ENCODE peak calls at places on chromosomes 3 and 15, in five cellular contexts. D is neural progenitor cell, R is heart right ventricle, K is body of pancreas, A is HCT116. H is an unnamed sample. For H3K4me1, the result is how much of the 10 kb centered on the place peaks cover.

GRCh38 chr3:7309707-7310106 is 448.8 kb downstream of the GRM7 start:
- DNase-seq in A (no peak), D (no peak), K (peak), R (peak), H (no peak)

GRCh38 chr15:97653896-97654295 is 306.6 kb upstream of the ARRDC4 start:
- DNase-seq in A (no peak), K (no peak), R (no peak), D (no peak), H (no peak)

GRCh38 chr3:117600112-117600511 is 890.5 kb downstream of the TUSC7 start:
- DNase-seq in D (no peak), A (no peak), K (peak), R (no peak), H (no peak)

GRCh38 chr3:185654758-185655145 is 68.7 kb downstream of the SENP2 start:
- DNase-seq in K (no peak), D (no peak), A (no peak), R (no peak), H (no peak)

GRCh38 chr3:195197764-195198423 is 73.1 kb downstream of the XXYLT1 start:
- DNase-seq in K (no peak), D (no peak), A (peak), R (no peak), H (no peak)

GRCh38 chr15:65368300-65368617 is 9.5 kb downstream of the IGDCC3 start:
- DNase-seq in K (no peak), R (peak), A (no peak), D (peak), H (no peak)

GRCh38 chr3:27360113-27361078 is 8.8 kb downstream of the NEK10 start:
- DNase-seq in K (no peak), A (no peak), R (no peak), D (no peak), H (no peak)

GRCh38 chr15:54082836-54083492 is 104.7 kb downstream of the UNC13C start:
- DNase-seq in D (peak), K (no peak), A (no peak), R (no peak), H (no peak)

GRCh38 chr3:134486577-134487041 is 752 bp downstream of the CEP63 start:
- DNase-seq in D (no peak), K (no peak), R (no peak), A (no peak), H (no peak)

GRCh38 chr3:95905182-95905581 is 909.2 kb upstream of the EPHA6 start:
- DNase-seq in D (no peak), K (no peak), R (no peak), A (no peak), H (no peak)

GRCh38 chr3:52444860-52445793 is at the start of gene SEMA3G:
- DNase-seq in A (peak), K (peak), D (peak), R (peak), H (peak)

GRCh38 chr3:107690522-107691138 is 167.9 kb downstream of the BBX start:
- DNase-seq in D (peak), R (no peak), A (peak), K (no peak), H (no peak)

GRCh38 chr3:33187368-33187634 is 31.3 kb downstream of the SUSD5 start:
- DNase-seq in D (no peak), A (no peak), K (no peak), R (no peak), H (no peak)

GRCh38 chr3:122435950-122436349 is 20.1 kb upstream of the WDR5B start:
- DNase-seq in D (no peak), K (no peak), R (no peak), A (no peak), H (no peak)

GRCh38 chr3:127161973-127162579 is 30.9 kb upstream of the PRR23E start:
- DNase-seq in K (no peak), R (no peak), A (no peak), D (no peak), H (no peak)

GRCh38 chr15:89136818-89137772 is 48.8 kb downstream of the ABHD2 start:
- DNase-seq in K (peak), A (no peak), D (no peak), R (peak), H (no peak)

GRCh38 chr3:5078151-5078550 is 43.9 kb upstream of the ARL8B start:
- DNase-seq in D (no peak), K (no peak), A (no peak), R (no peak), H (no peak)

GRCh38 chr3:175193815-175194518 is 334.8 kb downstream of the NAALADL2 start:
- DNase-seq in A (peak), D (no peak), R (no peak), K (no peak), H (no peak)

GRCh38 chr15:66634540-66634939 is 67.5 kb upstream of the SMAD6 start:
- DNase-seq in R (no peak), D (no peak), A (no peak), K (no peak), H (no peak)

GRCh38 chr3:54949491-54950044 is 21.7 kb upstream of the LRTM1 start:
- DNase-seq in K (no peak), R (no peak), A (no peak), D (no peak), H (no peak)

GRCh38 chr3:104868291-104868690 is 498.4 kb upstream of the ALCAM start:
- DNase-seq in K (no peak), D (no peak), R (no peak), A (no peak), H (no peak)

GRCh38 chr15:85837011-85837433 is 42.3 kb upstream of the KLHL25 start:
- DNase-seq in D (no peak), R (no peak), K (peak), A (no peak), H (peak)

GRCh38 chr15:60744826-60745225 is 265.9 kb upstream of the ICE2 start:
- DNase-seq in A (no peak), R (peak), D (no peak), K (no peak), H (no peak)

GRCh38 chr3:45665101-45665572 is 24.1 kb upstream of the SACM1L start:
- DNase-seq in A (peak), K (peak), D (peak), R (peak), H (peak)

GRCh38 chr15:33031324-33031736 is 163.2 kb downstream of the FMN1 start:
- DNase-seq in K (no peak), A (no peak), D (no peak), R (no peak), H (no peak)

GRCh38 chr15:65900488-65900887 is 31.2 kb downstream of the RAB11A start:
- DNase-seq in D (no peak), K (no peak), R (no peak), A (no peak), H (no peak)

GRCh38 chr3:3600665-3601340 is 198.4 kb upstream of the LRRN1 start:
- DNase-seq in A (no peak), R (no peak), D (no peak), K (no peak), H (no peak)

GRCh38 chr3:195825857-195826804 is 14.4 kb upstream of the MUC4 start:
- DNase-seq in K (no peak), D (no peak), A (no peak), R (no peak), H (no peak)

GRCh38 chr3:81465510-81465909 is 295.9 kb downstream of the GBE1 start:
- DNase-seq in R (no peak), K (no peak), A (no peak), D (no peak), H (no peak)

GRCh38 chr3:55687526-55687925 is 200.4 kb upstream of the WNT5A start:
- DNase-seq in K (no peak), D (no peak), A (no peak), R (no peak), H (no peak)

GRCh38 chr3:179706233-179706632 is 53.4 kb downstream of the USP13 start:
- DNase-seq in A (no peak), D (no peak), R (no peak), K (no peak), H (no peak)

GRCh38 chr3:122916084-122916483 is 111.5 kb downstream of the SEMA5B start:
- DNase-seq in A (no peak), D (no peak), R (no peak), K (no peak), H (no peak)

GRCh38 chr3:27673701-27674100 is 48.4 kb downstream of the EOMES start:
- DNase-seq in D (no peak), K (no peak), A (no peak), R (no peak), H (no peak)

GRCh38 chr3:188288153-188288552 is 134.2 kb downstream of the LPP start:
- DNase-seq in K (no peak), R (no peak), D (no peak), A (no peak), H (no peak)

GRCh38 chr3:71659758-71660666 is 65.2 kb downstream of the EIF4E3 start:
- DNase-seq in D (no peak), R (no peak), K (peak), A (no peak), H (no peak)

GRCh38 chr15:88810449-88810848 is 7.2 kb downstream of the ACAN start:
- DNase-seq in K (no peak), R (no peak), A (no peak), D (no peak), H (no peak)

DNA sequence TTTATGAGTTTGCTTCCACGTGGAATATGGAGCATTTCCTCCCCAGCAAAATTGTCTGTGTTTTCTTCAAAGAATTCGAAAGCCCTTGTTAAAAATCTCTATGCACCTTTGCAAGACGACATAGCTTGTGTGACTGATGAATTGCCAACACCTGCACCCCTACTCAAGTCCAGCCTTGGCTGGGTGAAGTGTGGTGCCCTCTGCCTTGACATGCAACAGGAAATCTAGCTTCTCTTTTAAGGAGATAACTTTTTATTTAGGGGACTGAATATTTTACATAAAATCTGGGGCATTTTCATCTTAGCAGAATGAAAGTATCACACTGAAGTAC is 647 bp downstream of the HMG20A start:
- DNase-seq in R (no peak), K (no peak), A (no peak), D (peak), H (no peak)
- H3K4me3 ChIP-seq in R (peak), K (peak), A (peak), D (peak), H (peak)

GRCh38 chr15:40340038-40340739 is 550 bp downstream of the CCDC9B start:
- DNase-seq in A (no peak), K (peak), R (peak), D (no peak), H (peak)

GRCh38 chr15:40338921-40339620 is 1.7 kb downstream of the CCDC9B start:
- DNase-seq in R (peak), D (no peak), A (peak), K (peak), H (peak)

GRCh38 chr15:40338041-40338657 is 2.6 kb downstream of the CCDC9B start:
- DNase-seq in A (peak), K (peak), R (peak), D (peak), H (peak)

GRCh38 chr15:40340740-40341400 is at the start of gene CCDC9B:
- DNase-seq in K (peak), R (peak), A (peak), D (peak), H (peak)

DNA sequence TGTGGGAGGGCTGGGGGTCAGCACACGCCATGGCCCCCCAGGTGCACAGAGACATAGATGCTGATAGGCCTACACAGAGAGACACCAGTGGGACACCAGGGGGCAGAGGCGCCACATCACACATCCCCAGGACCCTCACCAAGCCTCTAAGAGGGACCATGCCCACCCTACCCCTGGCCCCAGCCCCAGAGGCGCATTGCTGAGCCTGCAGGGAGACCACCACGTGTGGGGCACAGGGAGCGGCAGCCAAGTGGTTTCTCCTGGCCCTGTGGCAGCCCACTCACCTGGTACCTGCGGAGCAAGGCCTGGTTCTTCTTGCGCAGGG is 1.2 kb downstream of the CCDC9B start:
- DNase-seq in R (no peak), A (no peak), D (no peak), K (no peak), H (no peak)
- TF ChIP-seq CTCF in R (no peak), A (peak), D (peak), K (no peak), H (no peak)

DNA sequence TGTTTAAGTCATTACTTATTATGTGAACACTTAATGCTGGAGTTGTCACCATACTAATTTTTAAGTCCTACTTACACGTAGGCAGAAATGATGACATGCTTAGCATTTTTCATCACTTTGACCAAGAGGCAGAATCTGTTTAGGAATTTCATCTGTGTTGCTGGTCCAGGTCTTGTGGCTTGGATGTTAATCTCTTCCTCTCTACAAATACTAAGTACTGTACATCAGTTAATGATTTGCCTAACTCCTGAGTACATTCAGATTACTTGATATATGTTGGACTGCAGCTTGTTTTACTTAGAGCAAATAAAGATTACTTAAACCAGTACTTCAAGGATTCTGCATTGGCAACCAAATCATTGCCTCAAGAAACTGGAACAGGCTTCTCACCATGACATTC is 8.6 kb downstream of the SNRK start:
- DNase-seq in R (no peak), D (no peak), A (no peak), K (no peak), H (no peak)
- H3K4me1 ChIP-seq in R (half or more), D (under half), A (under half), K (half or more), H (under half)

DNA sequence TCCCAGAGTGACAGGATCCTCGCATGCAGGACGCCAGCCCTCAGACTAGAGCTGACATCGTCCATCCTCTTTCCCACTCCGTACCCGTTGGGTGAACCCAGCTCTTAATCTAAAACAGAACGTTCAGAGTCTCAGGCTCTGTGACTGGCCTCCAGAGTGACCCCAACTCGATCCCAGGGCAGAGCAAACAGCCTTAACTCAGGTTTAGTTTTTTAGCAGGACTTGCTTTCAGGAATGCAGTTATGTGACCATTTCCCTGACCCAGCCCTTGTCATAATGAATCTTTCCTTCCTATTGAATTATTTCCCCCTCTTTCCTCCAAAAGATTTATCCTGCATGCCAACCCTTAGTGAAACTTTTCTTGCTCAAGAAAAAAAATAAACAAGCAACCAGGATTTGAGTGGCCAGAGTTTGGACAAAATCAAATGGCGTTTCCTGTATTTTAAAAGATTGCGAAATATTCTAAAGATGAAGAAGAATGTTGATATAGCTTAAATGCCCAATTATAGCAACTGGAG is 47.8 kb upstream of the RARB start:
- DNase-seq in D (no peak), A (no peak), K (no peak), R (no peak), H (no peak)
- H3K4me3 ChIP-seq in D (no peak), A (no peak), K (no peak), R (no peak), H (no peak)

GRCh38 chr3:111210866-111211564 is 139.4 kb downstream of the NECTIN3 start:
- DNase-seq in D (peak), K (no peak), R (no peak), A (no peak), H (no peak)

GRCh38 chr3:111212511-111212910 is 140.9 kb downstream of the NECTIN3 start:
- DNase-seq in D (no peak), K (no peak), A (no peak), R (no peak), H (no peak)

GRCh38 chr3:111215481-111215880 is 143.9 kb downstream of the NECTIN3 start:
- DNase-seq in K (no peak), A (no peak), D (no peak), R (no peak), H (no peak)

GRCh38 chr3:111210003-111210699 is 138.5 kb downstream of the NECTIN3 start:
- DNase-seq in K (no peak), D (no peak), R (no peak), A (no peak), H (no peak)
- TF ChIP-seq CTCF in K (no peak), D (peak), R (no peak), A (no peak), H (no peak)

GRCh38 chr15:80483656-80484055 is 79.5 kb downstream of the ARNT2 start:
- DNase-seq in K (no peak), A (no peak), D (no peak), R (no peak), H (no peak)

GRCh38 chr15:80482686-80483085 is 78.5 kb downstream of the ARNT2 start:
- DNase-seq in D (no peak), A (no peak), K (no peak), R (no peak), H (no peak)

GRCh38 chr15:80479191-80479590 is 75.0 kb downstream of the ARNT2 start:
- DNase-seq in K (no peak), A (no peak), R (no peak), D (no peak), H (no peak)

GRCh38 chr15:80480171-80480811 is 76.1 kb downstream of the ARNT2 start:
- DNase-seq in A (no peak), D (no peak), R (peak), K (no peak), H (no peak)

DNA sequence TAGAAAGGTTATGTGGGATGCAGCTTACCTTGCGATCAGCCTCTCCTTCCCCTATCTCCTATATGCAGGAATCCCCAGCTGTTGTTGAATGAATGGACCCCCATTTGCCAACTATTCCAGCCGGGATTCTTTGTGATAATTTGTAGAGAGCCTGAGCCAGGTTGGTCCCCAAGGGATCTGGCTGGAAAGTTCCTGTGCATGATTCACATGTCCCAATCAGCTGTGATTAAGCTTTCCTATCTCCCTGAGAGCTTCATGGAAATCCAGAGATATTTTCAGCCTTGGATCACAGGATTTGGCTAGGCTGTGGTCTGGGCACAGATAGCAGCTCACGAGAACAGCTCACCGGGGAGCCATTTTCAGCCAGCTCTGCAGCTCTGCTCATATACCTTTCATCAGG is 76.7 kb downstream of the ARNT2 start:
- DNase-seq in K (peak), R (peak), A (no peak), D (no peak), H (no peak)
- H3K4me1 ChIP-seq in K (under half), R (half or more), A (under half), D (under half), H (under half)

DNA sequence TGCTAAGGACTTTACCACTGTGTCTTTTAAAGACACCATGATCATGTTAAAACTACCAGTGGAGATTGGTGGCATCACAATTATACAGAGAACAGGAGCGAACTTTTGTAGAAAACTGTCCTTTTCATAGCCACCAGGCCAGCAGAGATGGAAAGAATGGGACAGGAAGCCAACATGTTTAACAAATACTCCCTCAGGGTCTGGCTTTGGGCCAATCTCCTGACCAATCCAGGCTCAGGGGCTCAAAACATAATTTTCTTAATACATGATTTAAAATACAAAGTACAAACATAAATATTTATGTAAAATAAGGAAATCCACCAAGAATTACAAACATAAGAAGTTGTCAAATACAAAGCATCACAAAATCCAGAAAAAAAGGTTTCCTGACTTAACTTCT is 266.0 kb downstream of the VPS13C start:
- DNase-seq in D (no peak), K (no peak), A (no peak), R (no peak), H (no peak)
- H3K4me3 ChIP-seq in D (no peak), K (no peak), A (no peak), R (no peak), H (no peak)

GRCh38 chr3:112582242-112582874 is 20.5 kb downstream of the SLC35A5 start:
- DNase-seq in K (no peak), D (peak), A (peak), R (peak), H (no peak)
- TF ChIP-seq CTCF in K (peak), D (peak), A (peak), R (peak), H (no peak)